ENCODE peak calls at places on chromosomes 11 and 22, in ten cellular contexts. Y, N, M, P, W, Q, H, L, K and A are unnamed samples. For H3K4me1, the result is how much of the 10 kb centered on the place peaks cover.

GRCh38 chr11:35555238-35555887 is 29.9 kb upstream of the PAMR1 start:
- DNase-seq in Y (no peak), P (no peak), N (no peak), Q (no peak), W (no peak), L (no peak), H (no peak), M (no peak), K (no peak), A (no peak)

GRCh38 chr11:129943036-129943435 is 47.7 kb upstream of the NFRKB start:
- DNase-seq in N (no peak), Y (no peak), P (no peak), W (no peak), Q (no peak), M (no peak), H (no peak), L (no peak), K (no peak), A (no peak)

GRCh38 chr11:1519028-1519736 is 32.6 kb upstream of the MOB2 start:
- DNase-seq in M (peak), Y (no peak), Q (no peak), W (no peak), L (no peak), H (peak), N (no peak), P (peak), K (no peak), A (no peak)

GRCh38 chr11:2218234-2218633 is 46.6 kb upstream of the TH start:
- DNase-seq in N (no peak), Q (no peak), K (no peak), H (no peak), L (no peak), P (no peak), M (no peak), W (no peak), Y (no peak), A (no peak)

GRCh38 chr11:44517541-44517940 is 47.9 kb upstream of the CD82 start:
- DNase-seq in W (no peak), M (no peak), L (no peak), Y (no peak), H (no peak), K (no peak), P (no peak), Q (no peak), N (no peak), A (no peak)

GRCh38 chr11:73671701-73672100 is 25.3 kb downstream of the PLEKHB1 start:
- DNase-seq in Y (no peak), M (no peak), P (no peak), K (no peak), L (no peak), W (no peak), H (peak), N (no peak), Q (no peak), A (no peak)

GRCh38 chr11:120089036-120090001 is 48.6 kb downstream of the TRIM29 start:
- DNase-seq in M (no peak), W (no peak), K (no peak), Q (no peak), P (no peak), L (no peak), Y (no peak), N (no peak), H (no peak), A (no peak)

GRCh38 chr11:2655834-2656622 is 43.8 kb downstream of the KCNQ1OT1 start:
- DNase-seq in L (no peak), K (peak), P (peak), Y (peak), N (no peak), W (no peak), H (no peak), Q (no peak), M (no peak), A (no peak)

GRCh38 chr11:60992842-60993409 is 21.4 kb downstream of the CD6 start:
- DNase-seq in Y (no peak), K (no peak), M (no peak), W (no peak), L (no peak), Q (no peak), H (no peak), P (no peak), N (no peak), A (peak)

GRCh38 chr11:43410394-43410793 is 51.7 kb downstream of the TTC17 start:
- DNase-seq in M (no peak), P (no peak), Q (no peak), Y (no peak), L (no peak), K (no peak), N (no peak), H (no peak), W (no peak), A (no peak)

GRCh38 chr11:112310414-112310813 is 49.8 kb upstream of the PLET1 start:
- DNase-seq in N (no peak), K (no peak), W (no peak), L (no peak), Y (no peak), H (no peak), Q (no peak), M (no peak), P (no peak), A (no peak)

GRCh38 chr11:66113132-66113856 is 43.2 kb downstream of the PACS1 start:
- DNase-seq in W (no peak), P (no peak), L (no peak), Y (no peak), K (peak), H (no peak), N (peak), Q (no peak), M (no peak), A (no peak)

GRCh38 chr11:74966651-74967050 is 17.6 kb downstream of the SPCS2 start:
- DNase-seq in P (no peak), M (no peak), L (no peak), W (no peak), N (peak), Y (no peak), Q (no peak), K (peak), H (no peak), A (no peak)

GRCh38 chr22:49796596-49797270 is 30.9 kb downstream of the BRD1 start:
- DNase-seq in L (no peak), N (no peak), W (no peak), K (no peak), M (no peak), P (no peak), Q (no peak), Y (no peak), H (no peak), A (no peak)

GRCh38 chr22:40425082-40425481 is 54.7 kb downstream of the SGSM3 start:
- DNase-seq in W (no peak), Q (no peak), H (peak), Y (no peak), K (no peak), N (no peak), P (no peak), L (no peak), M (no peak), A (no peak)

GRCh38 chr22:29767289-29768051 is at the start of gene UQCR10:
- DNase-seq in M (peak), L (peak), K (peak), Q (peak), W (peak), H (peak), N (no peak), Y (peak), P (peak), A (peak)

GRCh38 chr11:118911880-118912741 is 13.6 kb downstream of the BCL9L start:
- DNase-seq in Q (peak), M (peak), L (peak), K (peak), N (peak), W (peak), Y (peak), P (peak), H (peak), A (peak)

GRCh38 chr11:69840371-69841169 is 21.4 kb upstream of the FGF3 start:
- DNase-seq in P (peak), N (no peak), L (peak), H (no peak), W (no peak), K (no peak), Q (no peak), Y (peak), M (no peak), A (no peak)

GRCh38 chr11:103897156-103897555 is 139.3 kb upstream of the DDI1 start:
- DNase-seq in Y (no peak), M (no peak), W (no peak), Q (no peak), L (no peak), P (no peak), K (no peak), N (no peak), H (no peak), A (no peak)

GRCh38 chr11:61610905-61611304 is 30.0 kb upstream of the SYT7 start:
- DNase-seq in L (no peak), W (no peak), K (no peak), H (peak), N (no peak), Y (no peak), Q (no peak), M (no peak), P (no peak), A (no peak)

GRCh38 chr11:65445604-65446445 is 23.2 kb downstream of the NEAT1 start:
- DNase-seq in H (no peak), L (peak), P (peak), Q (no peak), M (peak), N (no peak), Y (peak), K (peak), W (peak), A (peak)

GRCh38 chr11:96095884-96096301 is 172.0 kb upstream of the MTMR2 start:
- DNase-seq in Y (peak), M (no peak), L (peak), N (no peak), Q (peak), W (no peak), H (no peak), P (no peak), K (no peak), A (no peak)

GRCh38 chr11:2988996-2989395 is 3.1 kb downstream of the NAP1L4 start:
- DNase-seq in W (no peak), N (no peak), Y (no peak), P (no peak), M (no peak), K (no peak), H (no peak), L (no peak), Q (no peak), A (no peak)

GRCh38 chr11:75719089-75719638 is 1.5 kb downstream of the MOGAT2 start:
- DNase-seq in L (no peak), K (no peak), P (no peak), H (no peak), M (no peak), N (no peak), Q (peak), Y (no peak), W (no peak), A (no peak)

GRCh38 chr22:49106136-49106930 is 721.3 kb downstream of the BRD1 start:
- DNase-seq in H (no peak), M (no peak), Y (no peak), P (peak), Q (no peak), L (no peak), K (no peak), N (no peak), W (no peak), A (no peak)

GRCh38 chr11:79950172-79950571 is 509.3 kb upstream of the TENM4 start:
- DNase-seq in M (no peak), K (no peak), P (no peak), Q (no peak), W (no peak), H (no peak), N (no peak), L (no peak), Y (no peak), A (no peak)

GRCh38 chr11:111395749-111396148 is 16.7 kb upstream of the POU2AF1 start:
- DNase-seq in Y (no peak), H (no peak), N (no peak), Q (no peak), M (no peak), P (no peak), W (no peak), L (no peak), K (no peak), A (no peak)

GRCh38 chr11:75174781-75175370 is 24.0 kb downstream of the SLCO2B1 start:
- DNase-seq in W (no peak), P (peak), N (no peak), M (no peak), H (no peak), K (peak), Y (no peak), L (no peak), Q (no peak), A (no peak)

DNA sequence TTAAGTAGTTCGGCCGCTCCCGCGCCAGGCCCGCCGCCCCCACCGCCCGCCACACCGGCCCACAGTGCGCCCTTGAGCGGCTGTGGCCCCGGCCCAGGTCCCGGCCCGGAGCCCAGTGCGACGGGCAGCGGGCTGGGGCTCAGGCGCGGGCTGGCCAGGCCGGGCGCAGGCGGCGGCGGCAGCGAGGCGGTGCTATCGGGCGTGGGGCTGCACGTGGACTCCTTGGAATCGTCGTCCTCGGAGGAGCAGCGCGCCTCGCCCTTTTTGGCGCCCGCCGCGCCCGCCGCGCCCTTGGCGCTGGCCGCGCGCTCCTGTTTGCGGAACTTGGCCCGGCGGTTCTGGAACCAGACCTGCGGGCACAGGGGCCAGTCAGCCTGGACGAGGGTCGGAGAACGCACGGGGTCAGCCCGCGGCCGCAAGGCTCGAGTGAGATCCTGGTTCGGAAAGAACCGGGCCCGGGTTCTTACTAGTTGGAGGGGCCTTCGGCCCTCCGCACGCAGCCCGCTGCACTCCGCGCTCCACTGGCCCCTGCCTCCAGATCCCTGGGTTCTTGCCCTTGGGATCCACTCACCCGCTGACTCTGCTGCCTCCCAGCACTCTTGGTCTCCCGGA is 4.0 kb downstream of the PHOX2A start:
- DNase-seq in W (no peak), Y (peak), H (peak), K (no peak), N (no peak), Q (peak), L (peak), P (no peak), M (peak), A (peak)
- H3K4me1 ChIP-seq in W (under half), Y (under half), H (half or more), K (under half), N (under half), Q (under half), L (under half), P (under half), M (under half), A (under half)

GRCh38 chr11:109401532-109401931 is 20.5 kb upstream of the C11orf87 start:
- DNase-seq in M (no peak), L (no peak), W (no peak), K (no peak), P (no peak), N (no peak), Q (no peak), H (no peak), Y (no peak), A (no peak)

DNA sequence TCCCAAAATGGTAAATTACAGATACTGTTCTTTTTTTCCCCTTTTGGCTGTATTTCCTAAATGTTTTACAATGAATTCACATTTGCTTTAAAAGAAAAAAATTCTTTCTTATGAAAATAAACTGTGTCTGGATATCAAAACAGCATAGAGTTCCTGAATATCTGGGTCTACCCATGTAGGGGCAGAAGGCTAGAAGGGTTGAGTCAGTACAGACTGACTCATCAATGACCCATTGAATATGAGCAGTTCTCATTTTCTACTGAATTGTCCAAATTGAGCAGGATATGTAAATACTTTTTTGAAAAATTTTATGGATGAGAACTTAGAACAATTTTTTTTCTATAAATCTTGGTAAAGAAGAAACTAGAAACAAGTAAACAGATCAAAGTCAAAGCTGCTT is 16.3 kb upstream of the C11orf87 start:
- DNase-seq in L (no peak), M (no peak), N (no peak), K (peak), Q (no peak), H (no peak), Y (no peak), W (no peak), P (no peak), A (no peak)
- H3K4me1 ChIP-seq in L (under half), M (under half), N (under half), K (under half), Q (under half), H (under half), Y (under half), W (under half), P (under half), A (under half)

GRCh38 chr11:128686745-128687177 is 7.1 kb upstream of the FLI1 start:
- DNase-seq in K (no peak), N (no peak), Y (no peak), H (peak), M (peak), P (peak), Q (peak), W (no peak), L (no peak), A (peak)
- H3K4me1 ChIP-seq in K (under half), N (under half), Y (under half), H (half or more), M (under half), P (under half), Q (under half), W (under half), L (under half), A (under half)

GRCh38 chr11:67395555-67396257 is 3.9 kb downstream of the RAD9A start:
- DNase-seq in W (no peak), H (no peak), K (no peak), Y (no peak), Q (no peak), M (no peak), P (no peak), L (no peak), N (no peak), A (no peak)
- H3K4me1 ChIP-seq in W (half or more), H (half or more), K (under half), Y (under half), Q (under half), M (under half), P (under half), L (under half), N (under half), A (under half)